ENCODE peak calls at places on chromosomes 11 and 22, in five cellular contexts. One of them, this sample, is unnamed.

GRCh38 chr22:36981247-36981775 is 37.9 kb downstream of the TST start:
- DNase-seq in right lobe of liver: no peak
- DNase-seq in stimulated activated CD4-positive, alpha-beta T cell treated with anti-CD3 and anti-CD28 coated beads, Interleukin-2, amount 100 ng/mL, for 48 hours: no peak
- DNase-seq in cerebellum: no peak
- DNase-seq in A549: no peak
- DNase-seq in this sample: no peak

GRCh38 chr11:72793452-72794367 is at the start of gene STARD10:
- DNase-seq in right lobe of liver: peak; percentile 97
- DNase-seq in stimulated activated CD4-positive, alpha-beta T cell treated with anti-CD3 and anti-CD28 coated beads, Interleukin-2, amount 100 ng/mL, for 48 hours: peak; percentile 88
- DNase-seq in cerebellum: peak; percentile 96
- DNase-seq in A549: peak; percentile 94
- DNase-seq in this sample: peak; percentile 96

GRCh38 chr11:121723261-121723741 is 270.5 kb upstream of the SORL1-AS1 start:
- DNase-seq in right lobe of liver: no peak
- DNase-seq in stimulated activated CD4-positive, alpha-beta T cell treated with anti-CD3 and anti-CD28 coated beads, Interleukin-2, amount 100 ng/mL, for 48 hours: no peak
- DNase-seq in cerebellum: no peak
- DNase-seq in A549: no peak
- DNase-seq in this sample: no peak

GRCh38 chr11:17098632-17099031 is 21.2 kb upstream of the RPS13 start:
- DNase-seq in right lobe of liver: no peak
- DNase-seq in stimulated activated CD4-positive, alpha-beta T cell treated with anti-CD3 and anti-CD28 coated beads, Interleukin-2, amount 100 ng/mL, for 48 hours: no peak
- DNase-seq in cerebellum: no peak
- DNase-seq in A549: no peak
- DNase-seq in this sample: no peak

GRCh38 chr11:128324531-128325141 is 262.7 kb downstream of the ETS1 start:
- DNase-seq in right lobe of liver: no peak
- DNase-seq in stimulated activated CD4-positive, alpha-beta T cell treated with anti-CD3 and anti-CD28 coated beads, Interleukin-2, amount 100 ng/mL, for 48 hours: peak; percentile 65
- DNase-seq in cerebellum: no peak
- DNase-seq in A549: no peak
- DNase-seq in this sample: no peak

GRCh38 chr11:17810736-17811135 is 76.2 kb downstream of the KCNC1 start:
- DNase-seq in right lobe of liver: no peak
- DNase-seq in stimulated activated CD4-positive, alpha-beta T cell treated with anti-CD3 and anti-CD28 coated beads, Interleukin-2, amount 100 ng/mL, for 48 hours: no peak
- DNase-seq in cerebellum: peak; percentile 56
- DNase-seq in A549: no peak
- DNase-seq in this sample: no peak

GRCh38 chr22:40855960-40856512 is 403 bp downstream of the ST13 start:
- DNase-seq in right lobe of liver: peak; percentile 67
- DNase-seq in stimulated activated CD4-positive, alpha-beta T cell treated with anti-CD3 and anti-CD28 coated beads, Interleukin-2, amount 100 ng/mL, for 48 hours: peak; percentile 10
- DNase-seq in cerebellum: peak; percentile 40
- DNase-seq in A549: peak; percentile 19
- DNase-seq in this sample: peak; percentile 77

GRCh38 chr11:27249208-27249509 is 113.9 kb downstream of the CCDC34 start:
- DNase-seq in right lobe of liver: no peak
- DNase-seq in stimulated activated CD4-positive, alpha-beta T cell treated with anti-CD3 and anti-CD28 coated beads, Interleukin-2, amount 100 ng/mL, for 48 hours: no peak
- DNase-seq in cerebellum: no peak
- DNase-seq in A549: no peak
- DNase-seq in this sample: no peak

GRCh38 chr11:76783901-76784813 is 1.0 kb downstream of the TSKU start:
- DNase-seq in right lobe of liver: peak; percentile 70
- DNase-seq in stimulated activated CD4-positive, alpha-beta T cell treated with anti-CD3 and anti-CD28 coated beads, Interleukin-2, amount 100 ng/mL, for 48 hours: no peak
- DNase-seq in cerebellum: no peak
- DNase-seq in A549: peak; percentile 73
- DNase-seq in this sample: peak; percentile 73

GRCh38 chr11:38323961-38324761 is 1726.1 kb upstream of the RAG2 start:
- DNase-seq in right lobe of liver: no peak
- DNase-seq in stimulated activated CD4-positive, alpha-beta T cell treated with anti-CD3 and anti-CD28 coated beads, Interleukin-2, amount 100 ng/mL, for 48 hours: no peak
- DNase-seq in cerebellum: no peak
- DNase-seq in A549: no peak
- DNase-seq in this sample: no peak

GRCh38 chr11:126152586-126152985 is 58.9 kb downstream of the RPUSD4 start:
- DNase-seq in right lobe of liver: no peak
- DNase-seq in stimulated activated CD4-positive, alpha-beta T cell treated with anti-CD3 and anti-CD28 coated beads, Interleukin-2, amount 100 ng/mL, for 48 hours: no peak
- DNase-seq in cerebellum: no peak
- DNase-seq in A549: no peak
- DNase-seq in this sample: no peak

GRCh38 chr11:64292458-64293254 is 1.6 kb downstream of the KCNK4 start:
- DNase-seq in right lobe of liver: no peak
- DNase-seq in stimulated activated CD4-positive, alpha-beta T cell treated with anti-CD3 and anti-CD28 coated beads, Interleukin-2, amount 100 ng/mL, for 48 hours: no peak
- DNase-seq in cerebellum: peak; percentile 22
- DNase-seq in A549: no peak
- DNase-seq in this sample: no peak

GRCh38 chr11:35927730-35928129 is 16.1 kb upstream of the LDLRAD3 start:
- DNase-seq in right lobe of liver: peak; percentile 87
- DNase-seq in stimulated activated CD4-positive, alpha-beta T cell treated with anti-CD3 and anti-CD28 coated beads, Interleukin-2, amount 100 ng/mL, for 48 hours: no peak
- DNase-seq in cerebellum: peak; percentile 26
- DNase-seq in A549: peak; percentile 80
- DNase-seq in this sample: peak; percentile 94

GRCh38 chr11:118857385-118857784 is 26.3 kb upstream of the CXCR5 start:
- DNase-seq in right lobe of liver: no peak
- DNase-seq in stimulated activated CD4-positive, alpha-beta T cell treated with anti-CD3 and anti-CD28 coated beads, Interleukin-2, amount 100 ng/mL, for 48 hours: no peak
- DNase-seq in cerebellum: no peak
- DNase-seq in A549: no peak
- DNase-seq in this sample: no peak

GRCh38 chr11:13229136-13229535 is 48.5 kb upstream of the BMAL1 start:
- DNase-seq in right lobe of liver: no peak
- DNase-seq in stimulated activated CD4-positive, alpha-beta T cell treated with anti-CD3 and anti-CD28 coated beads, Interleukin-2, amount 100 ng/mL, for 48 hours: no peak
- DNase-seq in cerebellum: no peak
- DNase-seq in A549: no peak
- DNase-seq in this sample: no peak

GRCh38 chr11:67032830-67033555 is 10.1 kb downstream of the SYT12 start:
- DNase-seq in right lobe of liver: no peak
- DNase-seq in stimulated activated CD4-positive, alpha-beta T cell treated with anti-CD3 and anti-CD28 coated beads, Interleukin-2, amount 100 ng/mL, for 48 hours: no peak
- DNase-seq in cerebellum: peak; percentile 69
- DNase-seq in A549: peak; percentile 64
- DNase-seq in this sample: peak; percentile 57

GRCh38 chr11:116986521-116987105 is 111.6 kb downstream of the SIK3 start:
- DNase-seq in right lobe of liver: no peak
- DNase-seq in stimulated activated CD4-positive, alpha-beta T cell treated with anti-CD3 and anti-CD28 coated beads, Interleukin-2, amount 100 ng/mL, for 48 hours: no peak
- DNase-seq in cerebellum: no peak
- DNase-seq in A549: no peak
- DNase-seq in this sample: no peak

GRCh38 chr11:100776212-100776896 is 89.3 kb downstream of the ARHGAP42 start:
- DNase-seq in right lobe of liver: no peak
- DNase-seq in stimulated activated CD4-positive, alpha-beta T cell treated with anti-CD3 and anti-CD28 coated beads, Interleukin-2, amount 100 ng/mL, for 48 hours: no peak
- DNase-seq in cerebellum: no peak
- DNase-seq in A549: peak; percentile 96
- DNase-seq in this sample: no peak

GRCh38 chr22:36258750-36259619 is 6.1 kb downstream of the APOL1 start:
- DNase-seq in right lobe of liver: no peak
- DNase-seq in stimulated activated CD4-positive, alpha-beta T cell treated with anti-CD3 and anti-CD28 coated beads, Interleukin-2, amount 100 ng/mL, for 48 hours: no peak
- DNase-seq in cerebellum: no peak
- DNase-seq in A549: no peak
- DNase-seq in this sample: peak; percentile 66

GRCh38 chr11:93271596-93271995 is 58.9 kb upstream of the DEUP1 start:
- DNase-seq in right lobe of liver: no peak
- DNase-seq in stimulated activated CD4-positive, alpha-beta T cell treated with anti-CD3 and anti-CD28 coated beads, Interleukin-2, amount 100 ng/mL, for 48 hours: no peak
- DNase-seq in cerebellum: no peak
- DNase-seq in A549: no peak
- DNase-seq in this sample: no peak

GRCh38 chr11:70772950-70773349 is 374.6 kb downstream of the CTTN start:
- DNase-seq in right lobe of liver: no peak
- DNase-seq in stimulated activated CD4-positive, alpha-beta T cell treated with anti-CD3 and anti-CD28 coated beads, Interleukin-2, amount 100 ng/mL, for 48 hours: no peak
- DNase-seq in cerebellum: no peak
- DNase-seq in A549: no peak
- DNase-seq in this sample: no peak

GRCh38 chr11:32891657-32892354 is 805 bp upstream of the QSER1 start:
- DNase-seq in right lobe of liver: no peak
- DNase-seq in stimulated activated CD4-positive, alpha-beta T cell treated with anti-CD3 and anti-CD28 coated beads, Interleukin-2, amount 100 ng/mL, for 48 hours: no peak
- DNase-seq in cerebellum: peak; percentile 10
- DNase-seq in A549: no peak
- DNase-seq in this sample: no peak

GRCh38 chr11:50174189-50174588 is 141.5 kb downstream of the OR4C45 start:
- DNase-seq in right lobe of liver: no peak
- DNase-seq in stimulated activated CD4-positive, alpha-beta T cell treated with anti-CD3 and anti-CD28 coated beads, Interleukin-2, amount 100 ng/mL, for 48 hours: no peak
- DNase-seq in cerebellum: no peak
- DNase-seq in A549: no peak
- DNase-seq in this sample: no peak

GRCh38 chr22:27537481-27537891 is 264.1 kb downstream of the MN1 start:
- DNase-seq in right lobe of liver: no peak
- DNase-seq in stimulated activated CD4-positive, alpha-beta T cell treated with anti-CD3 and anti-CD28 coated beads, Interleukin-2, amount 100 ng/mL, for 48 hours: no peak
- DNase-seq in cerebellum: no peak
- DNase-seq in A549: no peak
- DNase-seq in this sample: no peak

GRCh38 chr22:39234157-39234793 is 10.5 kb downstream of the PDGFB start:
- DNase-seq in right lobe of liver: no peak
- DNase-seq in stimulated activated CD4-positive, alpha-beta T cell treated with anti-CD3 and anti-CD28 coated beads, Interleukin-2, amount 100 ng/mL, for 48 hours: no peak
- DNase-seq in cerebellum: peak; percentile 41
- DNase-seq in A549: no peak
- DNase-seq in this sample: peak; percentile 80

GRCh38 chr11:88508808-88509581 is 171.5 kb upstream of the CTSC start:
- DNase-seq in right lobe of liver: peak; percentile 52
- DNase-seq in stimulated activated CD4-positive, alpha-beta T cell treated with anti-CD3 and anti-CD28 coated beads, Interleukin-2, amount 100 ng/mL, for 48 hours: no peak
- DNase-seq in cerebellum: no peak
- DNase-seq in A549: peak; percentile 10
- DNase-seq in this sample: peak; percentile 49

GRCh38 chr11:46641639-46642038 is 24.3 kb downstream of the ATG13 start:
- DNase-seq in right lobe of liver: no peak
- DNase-seq in stimulated activated CD4-positive, alpha-beta T cell treated with anti-CD3 and anti-CD28 coated beads, Interleukin-2, amount 100 ng/mL, for 48 hours: no peak
- DNase-seq in cerebellum: no peak
- DNase-seq in A549: no peak
- DNase-seq in this sample: no peak

This sample was measured in psoas muscle.